ENCODE peak calls at places on chromosome 21, in six cellular contexts. P, M, W, Q, K and D are unnamed samples.
A peak's percentile ranks its signal among the peaks of the same experiment; 100 is the strongest.

GRCh38 chr21:41663805-41664788 is 102.8 kb downstream of the RIPK4 start:
- DNase-seq in M (no peak), P (no peak), W (peak; percentile 32), K (peak; percentile 80), Q (peak; percentile 26), D (no peak)

GRCh38 chr21:32403201-32403701 is 9.3 kb upstream of the EVA1C start:
- DNase-seq in P (peak; percentile 45), M (peak; percentile 86), W (peak; percentile 73), Q (peak; percentile 3), K (peak; percentile 48), D (peak; percentile 82)

GRCh38 chr21:17552410-17552809 is 39.6 kb downstream of the CXADR start:
- DNase-seq in P (no peak), Q (no peak), K (no peak), W (no peak), M (no peak), D (no peak)

GRCh38 chr21:17371470-17371869 is 141.4 kb upstream of the CXADR start:
- DNase-seq in W (peak; percentile 74), M (no peak), P (no peak), Q (no peak), K (no peak), D (no peak)

GRCh38 chr21:14251336-14251735 is 35.4 kb downstream of the RBM11 start:
- DNase-seq in P (no peak), Q (no peak), M (no peak), W (no peak), K (no peak), D (no peak)

GRCh38 chr21:42061195-42061865 is 9.8 kb upstream of the UMODL1 start:
- DNase-seq in M (no peak), Q (peak; percentile 81), W (no peak), P (no peak), K (no peak), D (no peak)

GRCh38 chr21:33126569-33126968 is 56.6 kb downstream of the OLIG1 start:
- DNase-seq in W (no peak), Q (no peak), P (no peak), M (no peak), K (no peak), D (no peak)

GRCh38 chr21:33116669-33117267 is 46.8 kb downstream of the OLIG1 start:
- DNase-seq in W (no peak), K (no peak), P (no peak), M (no peak), Q (no peak), D (no peak)

GRCh38 chr21:24290151-24290833 is 1317.0 kb downstream of the MRPL39 start:
- DNase-seq in Q (no peak), K (no peak), W (no peak), M (no peak), P (no peak), D (no peak)

GRCh38 chr21:31975491-31975890 is 102.7 kb downstream of the HUNK start:
- DNase-seq in Q (no peak), P (no peak), W (no peak), K (no peak), M (no peak), D (no peak)

GRCh38 chr21:31198575-31198974 is 145.5 kb downstream of the TIAM1 start:
- DNase-seq in M (peak; percentile 63), K (peak; percentile 30), W (peak; percentile 62), Q (no peak), P (peak; percentile 13), D (peak; percentile 44)

GRCh38 chr21:44380876-44381275 is 27.5 kb downstream of the TRPM2 start:
- DNase-seq in K (no peak), P (no peak), Q (no peak), W (no peak), M (no peak), D (no peak)

GRCh38 chr21:46425566-46425965 is 33.1 kb upstream of the DIP2A start:
- DNase-seq in M (no peak), W (no peak), Q (no peak), K (no peak), P (no peak), D (no peak)

GRCh38 chr21:42143111-42143510 is 72.0 kb downstream of the UMODL1 start:
- DNase-seq in M (no peak), P (no peak), W (no peak), Q (no peak), K (no peak), D (no peak)

GRCh38 chr21:29335720-29336119 is 37.0 kb downstream of the BACH1 start:
- DNase-seq in P (no peak), Q (no peak), K (no peak), M (no peak), W (peak; percentile 61), D (no peak)

GRCh38 chr21:17466166-17466565 is 46.7 kb upstream of the CXADR start:
- DNase-seq in W (peak; percentile 83), P (no peak), Q (no peak), M (peak; percentile 6), K (peak; percentile 51), D (no peak)

GRCh38 chr21:41366522-41367151 is 4.8 kb downstream of the MX2 start:
- DNase-seq in K (peak; percentile 94), Q (peak; percentile 78), W (peak; percentile 73), P (peak; percentile 65), M (peak; percentile 45), D (no peak)

GRCh38 chr21:42313501-42313969 is 1.7 kb downstream of the TFF3 start:
- DNase-seq in Q (no peak), W (no peak), P (no peak), M (no peak), K (peak; percentile 8), D (no peak)

GRCh38 chr21:26085100-26085499 is 85.5 kb downstream of the APP start:
- DNase-seq in Q (no peak), P (no peak), W (peak; percentile 54), K (no peak), M (no peak), D (no peak)
- TF ChIP-seq BHLHE40 in Q (no peak), P (no peak), W (no peak), K (no peak), M (no peak), D (no peak)

DNA sequence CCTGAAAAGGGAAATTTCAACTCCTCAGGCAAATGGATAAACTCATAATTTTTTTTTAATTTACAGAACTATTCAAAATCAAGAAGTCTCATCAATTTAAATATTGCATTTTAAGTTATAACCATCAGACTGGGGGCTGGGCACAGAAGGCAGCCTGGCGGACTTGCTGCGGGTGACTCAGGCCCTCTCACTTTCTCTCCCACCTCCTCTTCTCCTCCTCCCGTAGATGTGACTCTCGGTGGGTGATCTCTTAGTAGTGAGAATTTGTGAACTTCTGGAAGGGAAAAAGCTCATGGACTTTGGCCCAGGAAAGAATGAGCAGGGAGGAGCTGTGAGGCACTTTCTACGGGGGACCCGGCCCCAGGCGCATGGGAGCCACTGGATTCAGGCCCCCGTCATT is 32.9 kb downstream of the CLIC6 start:
- DNase-seq in W (peak; percentile 56), M (no peak), Q (no peak), P (no peak), K (no peak), D (no peak)
- TF ChIP-seq BHLHE40 in W (no peak), M (no peak), Q (no peak), P (no peak), K (no peak), D (no peak)

DNA sequence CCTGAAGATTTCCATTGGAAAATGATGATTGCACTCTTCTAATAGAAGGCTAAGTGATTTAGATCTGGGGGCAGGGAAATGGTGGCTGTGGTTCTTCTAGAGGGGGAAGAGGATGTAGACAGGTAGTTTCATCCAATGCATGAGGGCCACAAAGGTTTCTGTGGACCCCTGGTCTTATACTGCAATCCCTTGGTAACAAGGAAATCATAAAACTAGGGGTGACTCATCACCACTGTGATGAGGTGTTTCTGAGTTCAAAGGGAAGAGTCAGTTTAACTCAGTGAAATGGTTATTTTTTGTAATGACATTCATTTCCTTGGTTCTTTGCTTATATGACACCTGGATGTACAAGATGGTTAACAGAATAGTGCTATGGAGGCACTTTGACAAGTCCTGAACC is 20.3 kb downstream of the B3GALT5 start:
- DNase-seq in Q (no peak), M (no peak), W (peak; percentile 52), P (peak; percentile 36), K (no peak), D (no peak)
- TF ChIP-seq BHLHE40 in Q (no peak), M (no peak), W (peak; percentile 18), P (no peak), K (no peak), D (no peak)

GRCh38 chr21:35229290-35229689 is 180.2 kb upstream of the RUNX1 start:
- DNase-seq in W (no peak), K (no peak), P (no peak), M (peak; percentile 44), Q (no peak), D (no peak)

GRCh38 chr21:35234725-35235124 is 185.6 kb upstream of the RUNX1 start:
- DNase-seq in P (no peak), W (no peak), Q (peak; percentile 33), K (no peak), M (no peak), D (no peak)

GRCh38 chr21:35236090-35236489 is 187.0 kb upstream of the RUNX1 start:
- DNase-seq in Q (peak; percentile 51), P (no peak), M (no peak), W (no peak), K (no peak), D (no peak)

GRCh38 chr21:35231115-35231514 is 182.0 kb upstream of the RUNX1 start:
- DNase-seq in M (no peak), P (no peak), K (no peak), Q (no peak), W (peak; percentile 55), D (no peak)

DNA sequence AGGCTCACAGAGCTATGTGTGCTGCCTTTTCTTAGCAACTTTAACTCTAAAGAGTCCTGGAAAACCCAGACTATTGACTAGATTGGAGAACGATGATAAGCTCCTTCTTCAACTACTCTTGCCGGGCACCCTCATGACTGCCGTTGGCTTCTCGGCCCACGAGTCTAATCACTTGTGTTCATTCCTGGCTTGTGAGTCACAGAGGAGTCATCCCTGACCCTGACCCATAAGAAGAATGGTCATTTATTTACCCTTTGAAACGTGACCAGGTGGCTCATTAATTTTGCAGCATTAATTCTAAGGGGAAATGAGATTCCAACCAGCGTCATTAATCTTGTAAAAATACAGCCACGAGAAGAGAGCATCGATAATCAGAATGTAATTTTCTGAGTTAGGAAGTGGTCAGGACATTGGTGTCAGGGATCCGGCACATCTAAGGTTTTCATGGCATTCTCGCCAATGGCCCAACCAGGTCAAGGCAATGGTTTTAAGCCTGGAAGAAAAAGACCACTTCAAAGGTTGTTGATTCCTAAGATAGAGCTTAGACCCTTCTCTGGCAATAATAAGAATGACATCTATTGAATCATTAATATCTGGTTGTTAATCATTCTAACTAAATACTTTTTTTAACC is 183.6 kb upstream of the RUNX1 start:
- DNase-seq in K (peak; percentile 31), Q (no peak), P (no peak), W (peak; percentile 92), M (peak; percentile 79), D (no peak)
- TF ChIP-seq BHLHE40 in K (peak; percentile 67), Q (no peak), P (no peak), W (peak; percentile 98), M (peak; percentile 95), D (no peak)